ENCODE peak calls at places on chromosomes 16 and 17, in eight cellular contexts. M is effector CD8-positive, alpha-beta T cell; T is stimulated activated CD4-positive, alpha-beta T cell treated with anti-CD3 and anti-CD28 coated beads, Interleukin-1b, Interleukin-23, amount 100 ng/mL, for 1 hour; B is HuH-7; P is NCI-H1436; I is T-helper 22 cell; K is endothelial cell; W is adrenal gland. G is an unnamed sample.

GRCh38 chr16:67034478-67034877 is 5.5 kb downstream of the CBFB start:
- DNase-seq in T (no peak), I (no peak), M (no peak), K (no peak), P (no peak), W (no peak), B (no peak), G (no peak)

GRCh38 chr17:50774225-50774803 is 7.0 kb upstream of the ANKRD40CL start:
- DNase-seq in W (no peak), P (no peak), T (no peak), I (no peak), K (no peak), M (no peak), B (no peak), G (no peak)

GRCh38 chr17:18261146-18261515 is 669 bp downstream of the MIEF2 start:
- DNase-seq in K (no peak), I (no peak), M (no peak), W (peak; percentile 93), T (peak; percentile 9), B (peak; percentile 39), P (no peak), G (peak; percentile 76)

GRCh38 chr16:31711344-31711845 is 162.2 kb upstream of the ZNF267 start:
- DNase-seq in P (no peak), I (no peak), W (no peak), K (no peak), M (no peak), T (no peak), B (no peak), G (no peak)

GRCh38 chr17:55641559-55642160 is 81.0 kb downstream of the TMEM100 start:
- DNase-seq in K (peak; percentile 66), M (no peak), B (peak; percentile 17), P (no peak), T (peak; percentile 8), I (no peak), W (peak; percentile 76), G (peak; percentile 79)

GRCh38 chr17:49191917-49192741 is 18.2 kb downstream of the GNGT2 start:
- DNase-seq in P (peak; percentile 89), K (peak; percentile 96), I (peak; percentile 71), M (peak; percentile 91), B (peak; percentile 68), T (peak; percentile 95), W (peak; percentile 92), G (peak; percentile 96)

GRCh38 chr17:80051681-80052080 is 15.2 kb downstream of the CCDC40 start:
- DNase-seq in M (no peak), W (no peak), T (no peak), B (no peak), I (no peak), K (no peak), P (no peak), G (no peak)

GRCh38 chr17:81900181-81900820 is 1.7 kb upstream of the NPB start:
- DNase-seq in P (no peak), K (no peak), M (no peak), T (no peak), I (no peak), B (no peak), W (no peak), G (no peak)